ENCODE peak calls at places on chromosome 21, in six cellular contexts. M is PC-3, N is GM23338, U is PC-9, K is MM.1S, E is HCT116. B is an unnamed sample.

GRCh38 chr21:39377444-39378050 is 28.7 kb upstream of the HMGN1 start:
- DNase-seq in M (peak; percentile 60), N (peak; percentile 31), U (peak; percentile 60), K (no peak), E (no peak), B (no peak)

GRCh38 chr21:42760361-42760970 is 107.0 kb downstream of the PDE9A start:
- DNase-seq in M (no peak), N (no peak), U (no peak), K (no peak), E (no peak), B (no peak)

GRCh38 chr21:41168391-41169257 is 664 bp downstream of the BACE2 start:
- DNase-seq in M (peak; percentile 61), N (peak; percentile 65), U (peak; percentile 35), K (peak; percentile 27), E (no peak), B (peak; percentile 66)

GRCh38 chr21:22120616-22121266 is 1122.5 kb downstream of the NCAM2 start:
- DNase-seq in M (peak; percentile 48), N (peak; percentile 85), U (no peak), K (no peak), E (no peak), B (peak; percentile 9)

GRCh38 chr21:26845066-26845749 is at the start of gene ADAMTS1:
- DNase-seq in M (peak; percentile 76), N (peak; percentile 87), U (no peak), K (peak; percentile 45), E (no peak), B (peak; percentile 95)

GRCh38 chr21:30329203-30329868 is 8.2 kb downstream of the KRTAP27-1 start:
- DNase-seq in M (peak; percentile 48), N (no peak), U (no peak), K (no peak), E (no peak), B (no peak)

GRCh38 chr21:22791986-22792560 is 1793.9 kb downstream of the NCAM2 start:
- DNase-seq in M (peak; percentile 77), N (peak; percentile 76), U (no peak), K (peak; percentile 49), E (no peak), B (peak; percentile 84)

GRCh38 chr21:25329227-25329626 is 278.1 kb downstream of the MRPL39 start:
- DNase-seq in M (peak; percentile 91), N (no peak), U (no peak), K (no peak), E (no peak), B (no peak)

GRCh38 chr21:42836767-42837301 is 42.5 kb downstream of the WDR4 start:
- DNase-seq in M (no peak), N (no peak), U (no peak), K (no peak), E (no peak), B (no peak)

GRCh38 chr21:31410763-31411278 is 66.8 kb upstream of the TIAM1 start:
- DNase-seq in M (no peak), N (no peak), U (no peak), K (peak; percentile 83), E (no peak), B (no peak)

GRCh38 chr21:18384771-18385170 is 18.8 kb downstream of the TMPRSS15 start:
- DNase-seq in M (peak; percentile 54), N (peak; percentile 76), U (no peak), K (peak; percentile 57), E (no peak), B (peak; percentile 53)

GRCh38 chr21:31531967-31532366 is 127.5 kb upstream of the SOD1 start:
- DNase-seq in M (no peak), N (no peak), U (no peak), K (no peak), E (no peak), B (no peak)

GRCh38 chr21:14114251-14114650 is 96.5 kb downstream of the LIPI start:
- DNase-seq in M (peak; percentile 60), N (peak; percentile 89), U (peak; percentile 47), K (no peak), E (no peak), B (peak; percentile 20)

GRCh38 chr21:42309753-42310213 is 5.4 kb downstream of the TFF3 start:
- DNase-seq in M (peak; percentile 64), N (peak; percentile 84), U (no peak), K (peak; percentile 60), E (peak; percentile 6), B (peak; percentile 75)

GRCh38 chr21:31733521-31734149 is 1.7 kb upstream of the SCAF4 start:
- DNase-seq in M (no peak), N (no peak), U (no peak), K (no peak), E (no peak), B (no peak)

GRCh38 chr21:14757533-14758327 is 211.6 kb upstream of the SAMSN1 start:
- DNase-seq in M (peak; percentile 11), N (no peak), U (no peak), K (no peak), E (no peak), B (no peak)

GRCh38 chr21:26115899-26116298 is 54.7 kb downstream of the APP start:
- DNase-seq in M (peak; percentile 54), N (no peak), U (peak; percentile 37), K (no peak), E (no peak), B (no peak)

GRCh38 chr21:25859264-25859931 is 124.6 kb downstream of the GABPA start:
- DNase-seq in M (no peak), N (no peak), U (no peak), K (no peak), E (no peak), B (no peak)

GRCh38 chr21:28089599-28090421 is 902.9 kb downstream of the LTN1 start:
- DNase-seq in M (peak; percentile 16), N (peak; percentile 7), U (no peak), K (no peak), E (no peak), B (peak; percentile 52)

GRCh38 chr21:18285379-18285778 is 40.7 kb downstream of the CHODL start:
- DNase-seq in M (no peak), N (no peak), U (no peak), K (peak; percentile 86), E (no peak), B (no peak)

GRCh38 chr21:41393876-41394465 is 32.1 kb upstream of the MX1 start:
- DNase-seq in M (no peak), N (no peak), U (no peak), K (no peak), E (no peak), B (no peak)

GRCh38 chr21:24150753-24151152 is 1456.5 kb downstream of the MRPL39 start:
- DNase-seq in M (no peak), N (no peak), U (no peak), K (no peak), E (no peak), B (no peak)

GRCh38 chr21:16196521-16197208 is 466.9 kb downstream of the USP25 start:
- DNase-seq in M (no peak), N (no peak), U (no peak), K (no peak), E (no peak), B (no peak)

GRCh38 chr21:39685991-39686390 is 59.0 kb upstream of the IGSF5 start:
- DNase-seq in M (no peak), N (no peak), U (no peak), K (no peak), E (no peak), B (no peak)

DNA sequence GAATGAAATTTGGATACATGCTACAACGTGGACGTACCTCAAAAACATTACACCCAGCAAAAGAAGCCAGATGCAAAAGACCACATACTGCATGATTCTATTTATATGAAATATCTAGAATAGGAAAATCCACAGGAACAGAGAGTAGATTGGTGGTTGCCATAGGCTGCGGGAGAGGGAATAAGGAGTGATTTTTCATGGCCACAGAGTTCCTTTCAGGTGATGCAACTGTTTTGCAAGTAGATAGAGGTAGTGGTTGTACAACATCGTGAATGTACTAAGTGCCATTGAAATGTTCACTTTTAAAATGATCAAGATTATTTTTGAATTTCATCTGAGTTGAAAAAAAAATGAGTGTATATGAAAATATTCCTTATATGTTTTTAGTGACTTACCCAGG is 115.3 kb upstream of the RUNX1 start:
- DNase-seq in M (no peak), N (no peak), U (no peak), K (no peak), E (no peak), B (no peak)
- H3K9me2 ChIP-seq in M (no peaks in the 10 kb centered on the region), N (peaks cover 29% of the 10 kb centered on the region), U (no peaks in the 10 kb centered on the region), K (no peaks in the 10 kb centered on the region), E (no peaks in the 10 kb centered on the region), B (no peaks in the 10 kb centered on the region)

DNA sequence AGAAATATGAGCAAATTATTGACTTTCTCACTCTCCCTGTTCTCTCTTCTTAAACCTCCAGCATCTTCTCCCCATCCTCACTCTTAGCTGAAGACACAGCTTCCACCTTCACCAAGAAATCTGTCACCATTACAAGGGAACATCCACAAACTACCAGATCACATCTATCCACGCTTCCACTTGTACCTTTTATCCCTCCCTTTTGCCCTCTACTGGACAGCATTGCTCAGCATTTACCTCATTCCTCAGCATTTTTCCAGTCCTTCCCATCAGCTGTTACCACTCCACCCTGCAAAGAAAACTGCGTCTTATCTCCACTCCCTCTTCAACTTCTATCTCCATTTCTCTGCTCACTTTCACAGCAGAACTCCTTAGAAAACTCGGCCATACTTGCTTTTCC is 42.6 kb downstream of the KCNJ6 start:
- DNase-seq in M (peak; percentile 8), N (peak; percentile 52), U (no peak), K (no peak), E (no peak), B (peak; percentile 31)
- TF ChIP-seq CTCF in M (peak; percentile 39), N (peak; percentile 32), U (no peak), K (no peak), E (peak; percentile 5), B (peak; percentile 19)

GRCh38 chr21:36707763-36708511 is 9.0 kb downstream of the SIM2 start:
- DNase-seq in M (no peak), N (peak; percentile 47), U (no peak), K (no peak), E (no peak), B (no peak)
- TF ChIP-seq EZH2 in M (no peak), N (no peak), U (no peak), K (no peak), E (no peak), B (peak; percentile 63)

GRCh38 chr21:43983860-43984420 is 28.2 kb upstream of the TRAPPC10 start:
- DNase-seq in M (no peak), N (no peak), U (no peak), K (no peak), E (no peak), B (no peak)

GRCh38 chr21:43984905-43985689 is 27.0 kb upstream of the TRAPPC10 start:
- DNase-seq in M (no peak), N (no peak), U (no peak), K (no peak), E (no peak), B (no peak)

GRCh38 chr21:43986544-43987451 is 25.3 kb upstream of the TRAPPC10 start:
- DNase-seq in M (no peak), N (no peak), U (no peak), K (no peak), E (no peak), B (no peak)

GRCh38 chr21:43987509-43987908 is 24.6 kb upstream of the TRAPPC10 start:
- DNase-seq in M (no peak), N (no peak), U (no peak), K (no peak), E (no peak), B (no peak)

DNA sequence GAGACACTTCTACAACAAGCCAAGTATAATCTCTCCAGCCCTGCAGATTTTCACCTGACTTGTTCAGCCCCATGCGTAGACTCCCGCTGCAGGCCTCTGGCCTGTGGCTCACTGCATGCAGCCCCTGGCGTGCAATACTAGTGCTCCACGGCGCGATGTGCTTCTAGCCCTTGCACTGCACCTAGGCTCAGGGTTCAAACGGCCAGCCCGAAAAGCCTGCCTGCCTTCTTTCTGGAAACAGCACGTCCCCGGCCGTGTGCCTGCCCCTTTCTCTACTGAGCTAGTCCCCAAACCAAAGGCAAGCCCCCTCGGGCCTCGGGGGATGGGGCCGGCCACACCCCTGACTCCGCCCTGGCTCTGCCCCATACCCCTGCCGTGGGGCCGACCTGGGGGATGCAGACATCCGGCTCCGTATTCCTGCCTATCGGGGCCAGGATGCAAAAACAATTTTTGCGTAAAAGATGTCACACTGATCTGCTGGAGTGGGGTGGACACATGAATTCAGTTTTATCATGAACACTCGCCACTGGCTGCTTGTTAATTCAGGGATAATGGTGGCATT is 26.3 kb upstream of the TRAPPC10 start:
- DNase-seq in M (no peak), N (peak; percentile 70), U (no peak), K (no peak), E (no peak), B (no peak)
- H3K9me2 ChIP-seq in M (no peaks in the 10 kb centered on the region), N (no peaks in the 10 kb centered on the region), U (no peaks in the 10 kb centered on the region), K (no peaks in the 10 kb centered on the region), E (no peaks in the 10 kb centered on the region), B (no peaks in the 10 kb centered on the region)